ENCODE peak calls at places on chromosome 19, in ten cellular contexts. U, C, T, N, H, F, B, I, W and V are unnamed samples.

GRCh38 chr19:39923862-39924261 is 10.6 kb downstream of the FCGBP start:
- DNase-seq in U (no peak), C (no peak), H (no peak), N (no peak), B (no peak), W (no peak), T (no peak), I (no peak), F (no peak), V (no peak)

GRCh38 chr19:16015805-16016173 is 60.5 kb upstream of the TPM4 start:
- DNase-seq in I (no peak), N (no peak), U (no peak), W (no peak), H (no peak), T (no peak), C (no peak), B (no peak), F (no peak), V (no peak)

GRCh38 chr19:31516756-31517155 is 167.5 kb upstream of the TSHZ3 start:
- DNase-seq in T (no peak), B (no peak), C (no peak), W (no peak), N (no peak), H (no peak), I (no peak), U (no peak), F (no peak), V (no peak)

GRCh38 chr19:54873990-54874389 is at the start of gene FCAR:
- DNase-seq in I (no peak), T (no peak), U (no peak), W (no peak), B (no peak), N (no peak), F (no peak), H (no peak), C (no peak), V (no peak)

GRCh38 chr19:10769533-10770491 is 51.9 kb downstream of the DNM2 start:
- DNase-seq in C (peak; percentile 66), I (peak; percentile 27), W (peak; percentile 31), H (peak; percentile 31), T (peak; percentile 36), N (no peak), B (peak; percentile 80), U (peak; percentile 91), F (peak; percentile 77), V (peak; percentile 60)

GRCh38 chr19:41434450-41434849 is 5.3 kb downstream of the DMAC2 start:
- DNase-seq in U (no peak), F (no peak), C (no peak), T (no peak), N (no peak), B (no peak), I (no peak), H (no peak), W (no peak), V (no peak)

GRCh38 chr19:21612403-21612872 is 107.0 kb downstream of the ZNF429 start:
- DNase-seq in I (no peak), U (no peak), B (no peak), C (no peak), N (no peak), H (no peak), W (no peak), T (no peak), F (no peak), V (no peak)

GRCh38 chr19:41263042-41263849 is 926 bp upstream of the HNRNPUL1 start:
- DNase-seq in N (peak; percentile 79), C (peak; percentile 63), F (peak; percentile 50), I (peak; percentile 53), H (peak; percentile 81), T (peak; percentile 66), U (peak; percentile 76), W (peak; percentile 75), B (peak; percentile 67), V (peak; percentile 90)

GRCh38 chr19:48490980-48491792 is 20.4 kb downstream of the LMTK3 start:
- DNase-seq in C (no peak), H (no peak), N (peak; percentile 63), W (no peak), I (no peak), U (peak; percentile 65), T (peak; percentile 56), B (no peak), F (peak; percentile 70), V (no peak)

GRCh38 chr19:14494910-14495677 is 833 bp downstream of the GIPC1 start:
- DNase-seq in F (no peak), N (peak; percentile 70), B (no peak), C (no peak), U (no peak), W (no peak), H (no peak), T (no peak), I (no peak), V (no peak)

GRCh38 chr19:1875646-1876493 is 9.4 kb downstream of the ABHD17A start:
- DNase-seq in U (peak; percentile 96), F (peak; percentile 92), H (peak; percentile 88), C (peak; percentile 92), I (peak; percentile 85), T (peak; percentile 94), B (peak; percentile 87), N (peak; percentile 95), W (peak; percentile 89), V (peak; percentile 80)
- TF ChIP-seq CTCF in U (no peak), F (no peak), H (no peak), C (no peak), I (no peak), T (no peak), B (no peak), N (no peak), W (no peak), V (no peak)

GRCh38 chr19:3054265-3054971 is 7.9 kb downstream of the TLE5 start:
- DNase-seq in C (no peak), I (no peak), W (no peak), B (no peak), N (no peak), H (no peak), F (no peak), T (no peak), U (no peak), V (no peak)

GRCh38 chr19:3054972-3055740 is 7.1 kb downstream of the TLE5 start:
- DNase-seq in C (no peak), W (no peak), F (no peak), U (no peak), I (no peak), N (no peak), H (no peak), T (no peak), B (no peak), V (no peak)

GRCh38 chr19:3057275-3057714 is 5.0 kb downstream of the TLE5 start:
- DNase-seq in U (no peak), B (peak; percentile 88), I (peak; percentile 77), H (peak; percentile 49), W (peak; percentile 77), C (peak; percentile 91), F (no peak), N (peak; percentile 61), T (peak; percentile 93), V (peak; percentile 69)

GRCh38 chr19:3056454-3057016 is 5.8 kb downstream of the TLE5 start:
- DNase-seq in B (no peak), I (no peak), W (no peak), F (no peak), U (no peak), N (no peak), T (no peak), C (no peak), H (no peak), V (no peak)

DNA sequence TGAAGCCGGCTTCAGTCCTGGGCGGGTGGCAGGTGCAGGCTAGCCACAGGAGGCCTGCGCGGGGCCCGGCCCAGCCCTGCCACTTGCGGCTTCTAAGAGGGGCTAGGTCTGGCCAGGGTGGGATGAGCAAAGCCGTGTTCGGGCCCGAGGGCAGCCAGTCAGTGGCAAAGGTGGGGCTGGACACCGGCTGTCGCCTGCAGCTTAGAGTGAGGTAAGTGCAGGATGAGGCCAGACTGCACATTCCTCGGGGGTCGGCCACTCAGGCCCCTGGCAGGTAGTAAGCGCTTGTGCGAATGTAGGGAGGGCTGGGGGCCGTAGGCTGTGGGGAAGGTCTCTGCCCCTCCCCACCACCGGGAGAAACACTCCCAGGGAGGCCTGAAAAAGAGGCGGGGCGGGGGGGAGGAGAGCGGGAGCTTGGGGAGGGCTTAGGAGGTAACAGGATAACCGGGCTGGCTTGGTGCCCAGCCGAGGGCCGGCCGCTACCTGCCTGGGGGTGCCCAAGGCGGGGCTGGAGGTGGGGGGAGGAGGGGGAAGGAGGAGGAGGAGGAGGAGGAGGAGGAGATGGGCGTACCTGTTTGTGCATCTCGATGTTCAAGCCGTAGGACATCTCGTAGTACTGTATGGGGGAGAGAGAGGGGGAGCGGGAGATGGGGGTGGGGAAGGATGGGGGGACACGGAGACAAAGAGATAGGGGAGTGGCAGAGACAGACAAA is 6.4 kb downstream of the TLE5 start:
- DNase-seq in N (peak; percentile 91), C (no peak), B (peak; percentile 47), H (no peak), U (no peak), I (no peak), T (peak; percentile 87), F (peak; percentile 86), W (no peak), V (no peak)
- H3K4me3 ChIP-seq in N (no peak overlapping the region), C (no peak overlapping the region), B (no peak overlapping the region), H (no peak overlapping the region), U (no peak overlapping the region), I (no peak overlapping the region), T (peak overlapping the region; percentile 28), F (no peak overlapping the region), W (no peak overlapping the region), V (no peak overlapping the region)

GRCh38 chr19:29119582-29119981 is 93.4 kb downstream of the UQCRFS1 start:
- DNase-seq in N (no peak), T (no peak), I (no peak), H (no peak), U (peak; percentile 65), C (no peak), W (no peak), F (no peak), B (no peak), V (peak; percentile 10)
- TF ChIP-seq CTCF in N (no peak), T (no peak), I (no peak), H (peak; percentile 38), U (peak; percentile 3), C (peak; percentile 19), W (no peak), F (no peak), B (peak; percentile 23), V (peak; percentile 5)

GRCh38 chr19:53467138-53467502 is 413 bp upstream of the ZNF813 start:
- DNase-seq in T (no peak), B (no peak), N (no peak), I (no peak), W (no peak), H (no peak), U (no peak), C (peak; percentile 26), F (peak; percentile 20), V (no peak)

GRCh38 chr19:53467503-53468262 is at the start of gene ZNF813:
- DNase-seq in I (peak; percentile 94), N (peak; percentile 99), U (peak; percentile 96), T (peak; percentile 97), W (peak; percentile 87), B (peak; percentile 80), C (peak; percentile 98), F (peak; percentile 95), H (peak; percentile 80), V (peak; percentile 75)

GRCh38 chr19:53463263-53463662 is 4.3 kb upstream of the ZNF813 start:
- DNase-seq in U (peak; percentile 12), F (peak; percentile 18), B (peak; percentile 9), C (peak; percentile 70), H (peak; percentile 5), N (peak; percentile 19), T (no peak), W (no peak), I (no peak), V (peak; percentile 7)

GRCh38 chr19:53461866-53462265 is 5.7 kb upstream of the ZNF813 start:
- DNase-seq in I (no peak), C (no peak), N (no peak), T (no peak), W (no peak), H (no peak), U (no peak), F (no peak), B (no peak), V (peak; percentile 20)

GRCh38 chr19:53466726-53467125 is 807 bp upstream of the ZNF813 start:
- DNase-seq in T (no peak), H (no peak), C (no peak), W (no peak), F (no peak), U (no peak), I (no peak), N (no peak), B (no peak), V (no peak)
- H3K4me3 ChIP-seq in T (peak overlapping the region; percentile 67), H (peak overlapping the region; percentile 84), C (peak overlapping the region; percentile 85), W (peak overlapping the region; percentile 92), F (peak overlapping the region; percentile 79), U (peak overlapping the region; percentile 96), I (peak overlapping the region; percentile 67), N (peak overlapping the region; percentile 61), B (peak overlapping the region; percentile 64), V (peak overlapping the region; percentile 81)